ENCODE peak calls at places on chromosomes 13 and 19, in four cellular contexts. One of them, this sample, is unnamed.

GRCh38 chr19:12666305-12667048 is at the start of the genes MAN2B1 and WDR83:
- DNase-seq in naive thymus-derived CD8-positive, alpha-beta T cell: peak; percentile 69
- DNase-seq in RPMI8226: peak; percentile 85
- DNase-seq in mucosa of gallbladder: peak; percentile 50
- DNase-seq in this sample: peak; percentile 75

GRCh38 chr13:90918551-90918950 is 428.9 kb upstream of the MIR17HG start:
- DNase-seq in mucosa of gallbladder: no peak
- DNase-seq in naive thymus-derived CD8-positive, alpha-beta T cell: no peak
- DNase-seq in RPMI8226: no peak
- DNase-seq in this sample: peak; percentile 65

GRCh38 chr19:34232566-34233481 is 21.5 kb upstream of the GARRE1 start:
- DNase-seq in naive thymus-derived CD8-positive, alpha-beta T cell: no peak
- DNase-seq in RPMI8226: no peak
- DNase-seq in mucosa of gallbladder: peak; percentile 14
- DNase-seq in this sample: peak; percentile 82

GRCh38 chr19:6423499-6424189 is 967 bp downstream of the KHSRP start:
- DNase-seq in RPMI8226: peak; percentile 57
- DNase-seq in mucosa of gallbladder: no peak
- DNase-seq in naive thymus-derived CD8-positive, alpha-beta T cell: no peak
- DNase-seq in this sample: peak; percentile 54

GRCh38 chr13:74046461-74046860 is 87.7 kb downstream of the KLF12 start:
- DNase-seq in RPMI8226: no peak
- DNase-seq in naive thymus-derived CD8-positive, alpha-beta T cell: no peak
- DNase-seq in mucosa of gallbladder: no peak
- DNase-seq in this sample: no peak

GRCh38 chr13:112241288-112241687 is 134.9 kb upstream of the SPACA7 start:
- DNase-seq in RPMI8226: no peak
- DNase-seq in naive thymus-derived CD8-positive, alpha-beta T cell: no peak
- DNase-seq in mucosa of gallbladder: no peak
- DNase-seq in this sample: no peak

GRCh38 chr13:113043931-113044330 is 61.7 kb upstream of the F7 start:
- DNase-seq in RPMI8226: no peak
- DNase-seq in mucosa of gallbladder: no peak
- DNase-seq in naive thymus-derived CD8-positive, alpha-beta T cell: no peak
- DNase-seq in this sample: no peak

GRCh38 chr19:36837902-36838783 is at the start of gene ZNF790:
- DNase-seq in naive thymus-derived CD8-positive, alpha-beta T cell: peak; percentile 85
- DNase-seq in mucosa of gallbladder: peak; percentile 93
- DNase-seq in RPMI8226: peak; percentile 71
- DNase-seq in this sample: peak; percentile 91

GRCh38 chr13:89925107-89925506 is 1422.4 kb upstream of the MIR17HG start:
- DNase-seq in naive thymus-derived CD8-positive, alpha-beta T cell: no peak
- DNase-seq in RPMI8226: no peak
- DNase-seq in mucosa of gallbladder: no peak
- DNase-seq in this sample: peak; percentile 61

GRCh38 chr19:29867984-29868383 is 56.2 kb downstream of the CCNE1 start:
- DNase-seq in RPMI8226: no peak
- DNase-seq in naive thymus-derived CD8-positive, alpha-beta T cell: no peak
- DNase-seq in mucosa of gallbladder: no peak
- DNase-seq in this sample: no peak

GRCh38 chr13:100892981-100893380 is 218.4 kb upstream of the TMTC4 start:
- DNase-seq in naive thymus-derived CD8-positive, alpha-beta T cell: no peak
- DNase-seq in RPMI8226: no peak
- DNase-seq in mucosa of gallbladder: no peak
- DNase-seq in this sample: no peak

GRCh38 chr13:97018029-97018819 is 23.9 kb upstream of the OXGR1 start:
- DNase-seq in naive thymus-derived CD8-positive, alpha-beta T cell: peak; percentile 26
- DNase-seq in RPMI8226: peak; percentile 50
- DNase-seq in mucosa of gallbladder: peak; percentile 36
- DNase-seq in this sample: peak; percentile 64

GRCh38 chr19:12833747-12834417 is 497 bp downstream of the RTBDN start:
- DNase-seq in RPMI8226: peak; percentile 61
- DNase-seq in naive thymus-derived CD8-positive, alpha-beta T cell: no peak
- DNase-seq in mucosa of gallbladder: no peak
- DNase-seq in this sample: peak; percentile 36

GRCh38 chr19:13441810-13442512 is 64.3 kb downstream of the CACNA1A start:
- DNase-seq in RPMI8226: peak; percentile 79
- DNase-seq in naive thymus-derived CD8-positive, alpha-beta T cell: peak; percentile 33
- DNase-seq in mucosa of gallbladder: peak; percentile 31
- DNase-seq in this sample: peak; percentile 40

GRCh38 chr19:13172335-13173128 is 22.3 kb downstream of the IER2 start:
- DNase-seq in RPMI8226: peak; percentile 90
- DNase-seq in naive thymus-derived CD8-positive, alpha-beta T cell: peak; percentile 65
- DNase-seq in mucosa of gallbladder: peak; percentile 80
- DNase-seq in this sample: peak; percentile 84